ENCODE peak calls at places on chromosomes 13 and 19, in eight cellular contexts. One of them, this sample, is unnamed.
A peak's percentile ranks its signal among the peaks of the same experiment; 100 is the strongest.

GRCh38 chr13:50979187-50979586 is 69.6 kb downstream of the RNASEH2B start:
- DNase-seq in K562: no peak
- DNase-seq in Panc1: no peak
- DNase-seq in breast epithelium: no peak
- DNase-seq in suprapubic skin: no peak
- DNase-seq in transverse colon: no peak
- DNase-seq in GM12891: no peak
- DNase-seq in vagina: no peak
- DNase-seq in this sample: no peak

GRCh38 chr19:11931513-11931912 is 6.6 kb downstream of the ZNF700 start:
- DNase-seq in K562: no peak
- DNase-seq in Panc1: no peak
- DNase-seq in breast epithelium: no peak
- DNase-seq in suprapubic skin: no peak
- DNase-seq in transverse colon: no peak
- DNase-seq in GM12891: no peak
- DNase-seq in vagina: no peak
- DNase-seq in this sample: no peak

GRCh38 chr19:18650468-18651001 is 13.7 kb downstream of the KLHL26 start:
- DNase-seq in K562: peak; percentile 62
- DNase-seq in Panc1: no peak
- DNase-seq in breast epithelium: no peak
- DNase-seq in suprapubic skin: peak; percentile 93
- DNase-seq in transverse colon: peak; percentile 55
- DNase-seq in GM12891: no peak
- DNase-seq in vagina: no peak
- DNase-seq in this sample: peak; percentile 45

GRCh38 chr19:15443838-15444237 is 5.9 kb downstream of the WIZ start:
- DNase-seq in K562: no peak
- DNase-seq in Panc1: no peak
- DNase-seq in breast epithelium: no peak
- DNase-seq in suprapubic skin: peak; percentile 46
- DNase-seq in transverse colon: no peak
- DNase-seq in GM12891: no peak
- DNase-seq in vagina: no peak
- DNase-seq in this sample: no peak

GRCh38 chr13:51803018-51803417 is 945 bp downstream of the DHRS12 start:
- DNase-seq in K562: no peak
- DNase-seq in Panc1: no peak
- DNase-seq in breast epithelium: no peak
- DNase-seq in suprapubic skin: no peak
- DNase-seq in transverse colon: no peak
- DNase-seq in GM12891: no peak
- DNase-seq in vagina: no peak
- DNase-seq in this sample: no peak

GRCh38 chr19:17648097-17648660 is 40.0 kb downstream of the UNC13A start:
- DNase-seq in K562: peak; percentile 96
- DNase-seq in Panc1: no peak
- DNase-seq in breast epithelium: no peak
- DNase-seq in suprapubic skin: no peak
- DNase-seq in transverse colon: no peak
- DNase-seq in GM12891: no peak
- DNase-seq in vagina: no peak
- DNase-seq in this sample: no peak

GRCh38 chr13:47672982-47673670 is 327.9 kb downstream of the SUCLA2 start:
- DNase-seq in K562: no peak
- DNase-seq in Panc1: no peak
- DNase-seq in breast epithelium: no peak
- DNase-seq in suprapubic skin: no peak
- DNase-seq in transverse colon: no peak
- DNase-seq in GM12891: no peak
- DNase-seq in vagina: no peak
- DNase-seq in this sample: no peak

GRCh38 chr13:39130298-39130697 is 92.0 kb downstream of the NHLRC3 start:
- DNase-seq in K562: no peak
- DNase-seq in Panc1: no peak
- DNase-seq in breast epithelium: no peak
- DNase-seq in suprapubic skin: no peak
- DNase-seq in transverse colon: no peak
- DNase-seq in GM12891: no peak
- DNase-seq in vagina: no peak
- DNase-seq in this sample: no peak

GRCh38 chr13:27613623-27614022 is 6.7 kb downstream of the LNX2 start:
- DNase-seq in K562: no peak
- DNase-seq in Panc1: no peak
- DNase-seq in breast epithelium: no peak
- DNase-seq in suprapubic skin: no peak
- DNase-seq in transverse colon: no peak
- DNase-seq in GM12891: no peak
- DNase-seq in vagina: no peak
- DNase-seq in this sample: no peak

GRCh38 chr19:18700501-18701249 is 17.2 kb downstream of the CRTC1 start:
- DNase-seq in K562: peak; percentile 85
- DNase-seq in Panc1: no peak
- DNase-seq in breast epithelium: peak; percentile 69
- DNase-seq in suprapubic skin: peak; percentile 78
- DNase-seq in transverse colon: peak; percentile 79
- DNase-seq in GM12891: peak; percentile 84
- DNase-seq in vagina: no peak
- DNase-seq in this sample: peak; percentile 93

GRCh38 chr19:12784394-12784870 is 6.9 kb upstream of the JUNB start:
- DNase-seq in K562: peak; percentile 62
- DNase-seq in Panc1: no peak
- DNase-seq in breast epithelium: no peak
- DNase-seq in suprapubic skin: no peak
- DNase-seq in transverse colon: no peak
- DNase-seq in GM12891: no peak
- DNase-seq in vagina: no peak
- DNase-seq in this sample: no peak

GRCh38 chr19:35249146-35249847 is 495 bp downstream of the LSR start:
- DNase-seq in K562: peak; percentile 68
- DNase-seq in Panc1: no peak
- DNase-seq in breast epithelium: no peak
- DNase-seq in suprapubic skin: no peak
- DNase-seq in transverse colon: peak; percentile 42
- DNase-seq in GM12891: no peak
- DNase-seq in vagina: peak; percentile 77
- DNase-seq in this sample: no peak

GRCh38 chr13:64725492-64725891 is 2504.6 kb downstream of the PCDH9 start:
- DNase-seq in K562: no peak
- DNase-seq in Panc1: no peak
- DNase-seq in breast epithelium: no peak
- DNase-seq in suprapubic skin: no peak
- DNase-seq in transverse colon: no peak
- DNase-seq in GM12891: no peak
- DNase-seq in vagina: no peak
- DNase-seq in this sample: no peak

GRCh38 chr13:101053289-101053688 is 363.0 kb downstream of the NALCN start:
- DNase-seq in K562: no peak
- DNase-seq in Panc1: no peak
- DNase-seq in breast epithelium: no peak
- DNase-seq in suprapubic skin: no peak
- DNase-seq in transverse colon: no peak
- DNase-seq in GM12891: no peak
- DNase-seq in vagina: no peak
- DNase-seq in this sample: no peak

GRCh38 chr13:30792257-30793000 is 57.1 kb downstream of the ALOX5AP start:
- DNase-seq in K562: no peak
- DNase-seq in Panc1: no peak
- DNase-seq in breast epithelium: peak; percentile 87
- DNase-seq in suprapubic skin: peak; percentile 89
- DNase-seq in transverse colon: peak; percentile 50
- DNase-seq in GM12891: no peak
- DNase-seq in vagina: no peak
- DNase-seq in this sample: peak; percentile 71

GRCh38 chr19:13074378-13074777 is 28.3 kb downstream of the LYL1 start:
- DNase-seq in K562: peak; percentile 43
- DNase-seq in Panc1: no peak
- DNase-seq in breast epithelium: no peak
- DNase-seq in suprapubic skin: no peak
- DNase-seq in transverse colon: no peak
- DNase-seq in GM12891: no peak
- DNase-seq in vagina: no peak
- DNase-seq in this sample: no peak

GRCh38 chr19:16585808-16586476 is 13.7 kb upstream of the SLC35E1 start:
- DNase-seq in K562: no peak
- DNase-seq in Panc1: no peak
- DNase-seq in breast epithelium: no peak
- DNase-seq in suprapubic skin: peak; percentile 57
- DNase-seq in transverse colon: peak; percentile 62
- DNase-seq in GM12891: no peak
- DNase-seq in vagina: no peak
- DNase-seq in this sample: no peak

GRCh38 chr19:6963937-6964336 is 57.3 kb downstream of the MBD3L2B start:
- DNase-seq in K562: peak; percentile 24
- DNase-seq in Panc1: no peak
- DNase-seq in breast epithelium: no peak
- DNase-seq in suprapubic skin: no peak
- DNase-seq in transverse colon: no peak
- DNase-seq in GM12891: no peak
- DNase-seq in vagina: no peak
- DNase-seq in this sample: no peak

GRCh38 chr13:106350208-106350607 is 185.3 kb downstream of the EFNB2 start:
- DNase-seq in K562: no peak
- DNase-seq in Panc1: no peak
- DNase-seq in breast epithelium: no peak
- DNase-seq in suprapubic skin: no peak
- DNase-seq in transverse colon: peak; percentile 79
- DNase-seq in GM12891: no peak
- DNase-seq in vagina: no peak
- DNase-seq in this sample: peak; percentile 72

DNA sequence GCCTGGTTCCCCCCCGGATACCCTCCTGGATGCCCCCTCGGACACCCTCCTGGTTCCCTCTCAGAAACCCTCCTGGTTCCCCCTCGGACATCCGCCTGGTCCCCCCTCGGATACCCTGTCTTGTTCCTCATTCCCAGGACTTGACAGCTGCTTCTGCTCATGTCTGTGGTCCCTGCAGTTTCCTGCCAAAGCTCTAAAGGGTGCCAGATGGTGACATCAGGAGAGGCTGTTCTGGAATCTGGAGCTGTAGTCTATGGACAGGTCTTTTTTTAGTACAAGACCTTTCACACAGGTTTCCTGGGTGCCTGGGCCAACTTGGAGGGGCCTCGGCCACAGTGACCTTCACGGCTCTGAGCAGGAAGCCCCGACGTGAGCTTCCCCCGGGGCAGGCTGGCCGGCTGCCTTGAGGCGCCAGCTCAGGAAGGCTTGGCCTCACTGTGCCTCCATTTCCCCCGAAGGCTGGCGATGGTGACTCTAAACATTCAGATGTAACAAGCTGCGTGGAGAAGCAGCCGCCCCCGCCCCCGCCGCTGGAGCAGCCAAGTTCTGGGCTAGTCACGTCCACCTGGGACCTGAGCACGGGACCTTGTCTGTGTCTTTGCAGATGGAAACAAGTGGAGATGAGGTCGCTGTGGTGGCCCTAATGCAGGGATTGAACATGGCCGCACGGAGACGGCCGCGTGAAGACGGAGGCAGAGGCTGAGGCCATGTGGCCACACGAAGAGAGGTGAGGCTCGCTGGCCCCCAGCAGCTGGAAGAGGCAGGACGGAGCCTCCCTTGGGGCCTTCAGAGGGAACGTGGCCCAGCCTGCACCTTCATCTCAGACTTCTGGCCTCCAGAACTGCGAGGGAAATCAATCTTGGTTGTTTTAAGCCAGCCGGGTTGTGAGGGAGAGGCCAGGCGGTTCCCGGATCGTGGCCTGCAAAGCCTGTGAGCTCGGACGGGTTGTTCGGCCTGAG is 12.7 kb downstream of the SGTA start:
- DNase-seq in K562: no peak
- DNase-seq in Panc1: no peak
- DNase-seq in breast epithelium: no peak
- DNase-seq in suprapubic skin: no peak
- DNase-seq in transverse colon: peak; percentile 51
- DNase-seq in GM12891: no peak
- DNase-seq in vagina: no peak
- DNase-seq in this sample: no peak
- TF ChIP-seq POLR2AphosphoS5 in K562: no peak
- TF ChIP-seq POLR2AphosphoS5 in Panc1: no peak
- TF ChIP-seq POLR2AphosphoS5 in breast epithelium: no peak
- TF ChIP-seq POLR2AphosphoS5 in suprapubic skin: no peak
- TF ChIP-seq POLR2AphosphoS5 in transverse colon: peak; percentile 44
- TF ChIP-seq POLR2AphosphoS5 in GM12891: no peak
- TF ChIP-seq POLR2AphosphoS5 in vagina: peak; percentile 12
- TF ChIP-seq POLR2AphosphoS5 in this sample: no peak

GRCh38 chr19:1085676-1086442 is 9.3 kb downstream of the POLR2E start:
- DNase-seq in K562: no peak
- DNase-seq in Panc1: no peak
- DNase-seq in breast epithelium: no peak
- DNase-seq in suprapubic skin: no peak
- DNase-seq in transverse colon: no peak
- DNase-seq in GM12891: no peak
- DNase-seq in vagina: no peak
- DNase-seq in this sample: no peak
- TF ChIP-seq POLR2AphosphoS5 in K562: no peak
- TF ChIP-seq POLR2AphosphoS5 in Panc1: peak; percentile 26
- TF ChIP-seq POLR2AphosphoS5 in breast epithelium: no peak
- TF ChIP-seq POLR2AphosphoS5 in suprapubic skin: no peak
- TF ChIP-seq POLR2AphosphoS5 in transverse colon: no peak
- TF ChIP-seq POLR2AphosphoS5 in GM12891: no peak
- TF ChIP-seq POLR2AphosphoS5 in vagina: no peak
- TF ChIP-seq POLR2AphosphoS5 in this sample: no peak

DNA sequence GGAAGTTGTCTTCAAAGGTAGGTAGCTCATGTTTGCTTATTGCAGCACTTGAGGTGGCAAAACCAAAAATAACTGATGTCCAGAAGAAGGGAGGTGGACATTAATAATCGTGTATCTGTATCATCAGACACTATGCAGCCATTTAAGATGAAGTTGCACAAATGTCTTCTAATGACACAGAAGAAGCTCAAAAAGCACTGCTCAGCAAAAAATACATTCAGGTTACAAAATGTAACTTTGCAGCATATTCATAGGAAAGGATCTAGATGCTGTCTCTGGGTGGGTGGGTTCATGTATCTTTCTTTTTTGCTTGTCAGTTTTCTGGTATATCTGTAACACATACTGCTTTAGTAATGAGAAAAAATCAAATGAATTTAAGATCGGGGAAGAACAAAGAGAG is 247.8 kb downstream of the DNAJC15 start:
- DNase-seq in K562: no peak
- DNase-seq in Panc1: no peak
- DNase-seq in breast epithelium: no peak
- DNase-seq in suprapubic skin: no peak
- DNase-seq in transverse colon: no peak
- DNase-seq in GM12891: no peak
- DNase-seq in vagina: no peak
- DNase-seq in this sample: no peak
- TF ChIP-seq POLR2AphosphoS5 in K562: no peak
- TF ChIP-seq POLR2AphosphoS5 in Panc1: no peak
- TF ChIP-seq POLR2AphosphoS5 in breast epithelium: no peak
- TF ChIP-seq POLR2AphosphoS5 in suprapubic skin: no peak
- TF ChIP-seq POLR2AphosphoS5 in transverse colon: no peak
- TF ChIP-seq POLR2AphosphoS5 in GM12891: no peak
- TF ChIP-seq POLR2AphosphoS5 in vagina: no peak
- TF ChIP-seq POLR2AphosphoS5 in this sample: no peak

GRCh38 chr13:110890279-110891150 is 24.4 kb downstream of the ANKRD10 start:
- DNase-seq in K562: no peak
- DNase-seq in Panc1: no peak
- DNase-seq in breast epithelium: no peak
- DNase-seq in suprapubic skin: no peak
- DNase-seq in transverse colon: no peak
- DNase-seq in GM12891: no peak
- DNase-seq in vagina: no peak
- DNase-seq in this sample: no peak
- TF ChIP-seq POLR2AphosphoS5 in K562: no peak
- TF ChIP-seq POLR2AphosphoS5 in Panc1: no peak
- TF ChIP-seq POLR2AphosphoS5 in breast epithelium: no peak
- TF ChIP-seq POLR2AphosphoS5 in suprapubic skin: no peak
- TF ChIP-seq POLR2AphosphoS5 in transverse colon: no peak
- TF ChIP-seq POLR2AphosphoS5 in GM12891: peak; percentile 64
- TF ChIP-seq POLR2AphosphoS5 in vagina: no peak
- TF ChIP-seq POLR2AphosphoS5 in this sample: no peak

GRCh38 chr19:1261863-1262686 is 7.1 kb upstream of the CIRBP start:
- DNase-seq in K562: no peak
- DNase-seq in Panc1: no peak
- DNase-seq in breast epithelium: peak; percentile 84
- DNase-seq in suprapubic skin: peak; percentile 88
- DNase-seq in transverse colon: peak; percentile 94
- DNase-seq in GM12891: no peak
- DNase-seq in vagina: no peak
- DNase-seq in this sample: peak; percentile 96
- TF ChIP-seq POLR2AphosphoS5 in K562: no peak
- TF ChIP-seq POLR2AphosphoS5 in Panc1: peak; percentile 61
- TF ChIP-seq POLR2AphosphoS5 in breast epithelium: peak; percentile 55
- TF ChIP-seq POLR2AphosphoS5 in suprapubic skin: no peak
- TF ChIP-seq POLR2AphosphoS5 in transverse colon: peak; percentile 81
- TF ChIP-seq POLR2AphosphoS5 in GM12891: no peak
- TF ChIP-seq POLR2AphosphoS5 in vagina: no peak
- TF ChIP-seq POLR2AphosphoS5 in this sample: no peak

This sample was measured in stomach.